ENCODE peak calls at places on chromosome 20, in four cellular contexts. One of them, this sample, is unnamed.

GRCh38 chr20:38766071-38766470 is 17.8 kb downstream of the ACTR5 start:
- DNase-seq in fibroblast of lung: peak; percentile 28
- DNase-seq in PC-3: no peak
- DNase-seq in A549: no peak
- DNase-seq in this sample: no peak

GRCh38 chr20:10359621-10360040 is 74.4 kb downstream of the MKKS start:
- DNase-seq in A549: no peak
- DNase-seq in fibroblast of lung: peak; percentile 77
- DNase-seq in PC-3: peak; percentile 34
- DNase-seq in this sample: no peak

GRCh38 chr20:17730069-17730468 is 30.3 kb downstream of the BANF2 start:
- DNase-seq in A549: no peak
- DNase-seq in fibroblast of lung: no peak
- DNase-seq in PC-3: no peak
- DNase-seq in this sample: no peak

GRCh38 chr20:1845701-1846100 is 49.5 kb upstream of the SIRPA start:
- DNase-seq in fibroblast of lung: no peak
- DNase-seq in PC-3: no peak
- DNase-seq in A549: no peak
- DNase-seq in this sample: no peak

GRCh38 chr20:2236266-2236665 is 59.5 kb upstream of the TGM3 start:
- DNase-seq in fibroblast of lung: no peak
- DNase-seq in PC-3: no peak
- DNase-seq in A549: no peak
- DNase-seq in this sample: no peak

GRCh38 chr20:9514461-9515210 is at the start of gene LAMP5:
- DNase-seq in A549: no peak
- DNase-seq in PC-3: peak; percentile 51
- DNase-seq in fibroblast of lung: peak; percentile 47
- DNase-seq in this sample: no peak

GRCh38 chr20:20215976-20216727 is 151.8 kb upstream of the INSM1 start:
- DNase-seq in fibroblast of lung: no peak
- DNase-seq in PC-3: no peak
- DNase-seq in A549: no peak
- DNase-seq in this sample: no peak

GRCh38 chr20:44454301-44454963 is 21.2 kb upstream of the TTPAL start:
- DNase-seq in PC-3: no peak
- DNase-seq in fibroblast of lung: no peak
- DNase-seq in A549: no peak
- DNase-seq in this sample: no peak

GRCh38 chr20:19583532-19584175 is 174.4 kb upstream of the RIN2 start:
- DNase-seq in A549: peak; percentile 61
- DNase-seq in fibroblast of lung: peak; percentile 5
- DNase-seq in PC-3: peak; percentile 65
- DNase-seq in this sample: peak; percentile 11

GRCh38 chr20:49896204-49896603 is 19.1 kb downstream of the SPATA2 start:
- DNase-seq in PC-3: no peak
- DNase-seq in A549: no peak
- DNase-seq in fibroblast of lung: no peak
- DNase-seq in this sample: no peak

GRCh38 chr20:50690979-50691584 is at the start of gene RIPOR3:
- DNase-seq in A549: no peak
- DNase-seq in fibroblast of lung: peak; percentile 39
- DNase-seq in PC-3: no peak
- DNase-seq in this sample: no peak

GRCh38 chr20:973785-974194 is 28.3 kb downstream of the RSPO4 start:
- DNase-seq in PC-3: peak; percentile 51
- DNase-seq in A549: peak; percentile 60
- DNase-seq in fibroblast of lung: no peak
- DNase-seq in this sample: peak; percentile 66

GRCh38 chr20:45306431-45306982 is at the start of gene RBPJL:
- DNase-seq in PC-3: no peak
- DNase-seq in fibroblast of lung: no peak
- DNase-seq in A549: no peak
- DNase-seq in this sample: peak; percentile 25

GRCh38 chr20:57888591-57888990 is 178.8 kb upstream of the PMEPA1 start:
- DNase-seq in PC-3: no peak
- DNase-seq in fibroblast of lung: no peak
- DNase-seq in A549: no peak
- DNase-seq in this sample: no peak

GRCh38 chr20:57891067-57891466 is 181.3 kb upstream of the PMEPA1 start:
- DNase-seq in A549: no peak
- DNase-seq in PC-3: no peak
- DNase-seq in fibroblast of lung: no peak
- DNase-seq in this sample: no peak

GRCh38 chr20:57892471-57892870 is 182.7 kb upstream of the PMEPA1 start:
- DNase-seq in A549: no peak
- DNase-seq in fibroblast of lung: no peak
- DNase-seq in PC-3: no peak
- DNase-seq in this sample: no peak

GRCh38 chr20:57893364-57894001 is 183.7 kb upstream of the PMEPA1 start:
- DNase-seq in PC-3: no peak
- DNase-seq in fibroblast of lung: no peak
- DNase-seq in A549: no peak
- DNase-seq in this sample: no peak

DNA sequence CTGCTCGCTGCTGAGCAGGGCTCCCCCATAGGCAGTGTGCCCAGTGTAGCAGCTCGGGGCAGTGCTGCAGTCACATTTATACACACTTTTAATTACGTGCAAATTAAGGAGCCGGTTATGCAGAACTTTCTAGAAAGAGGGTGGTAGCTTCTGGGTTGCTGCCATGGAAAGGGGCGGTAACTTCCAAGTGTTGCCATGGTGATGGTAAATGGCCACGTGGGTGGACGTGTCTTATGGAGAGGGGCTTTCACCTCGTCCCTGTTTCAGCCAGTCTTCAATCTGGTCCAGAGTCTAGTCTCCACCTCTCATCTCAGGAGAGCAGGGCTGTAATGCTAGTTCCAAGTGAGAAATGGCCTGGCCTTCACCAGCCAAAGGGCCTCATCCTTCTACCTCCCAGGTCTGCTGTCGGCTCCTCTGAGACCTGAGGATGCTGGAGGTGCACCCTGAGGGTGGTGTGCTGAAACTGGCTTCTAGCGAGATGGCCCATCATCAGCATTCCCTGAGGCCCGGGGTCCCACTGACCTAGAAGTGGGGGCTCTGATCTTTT is 180.5 kb upstream of the PMEPA1 start:
- DNase-seq in fibroblast of lung: no peak
- DNase-seq in A549: no peak
- DNase-seq in PC-3: no peak
- DNase-seq in this sample: peak; percentile 6
- H3K27ac ChIP-seq in fibroblast of lung: no peak overlapping the region
- H3K27ac ChIP-seq in A549: no peak overlapping the region
- H3K27ac ChIP-seq in PC-3: no peak overlapping the region
- H3K27ac ChIP-seq in this sample: no peak overlapping the region

DNA sequence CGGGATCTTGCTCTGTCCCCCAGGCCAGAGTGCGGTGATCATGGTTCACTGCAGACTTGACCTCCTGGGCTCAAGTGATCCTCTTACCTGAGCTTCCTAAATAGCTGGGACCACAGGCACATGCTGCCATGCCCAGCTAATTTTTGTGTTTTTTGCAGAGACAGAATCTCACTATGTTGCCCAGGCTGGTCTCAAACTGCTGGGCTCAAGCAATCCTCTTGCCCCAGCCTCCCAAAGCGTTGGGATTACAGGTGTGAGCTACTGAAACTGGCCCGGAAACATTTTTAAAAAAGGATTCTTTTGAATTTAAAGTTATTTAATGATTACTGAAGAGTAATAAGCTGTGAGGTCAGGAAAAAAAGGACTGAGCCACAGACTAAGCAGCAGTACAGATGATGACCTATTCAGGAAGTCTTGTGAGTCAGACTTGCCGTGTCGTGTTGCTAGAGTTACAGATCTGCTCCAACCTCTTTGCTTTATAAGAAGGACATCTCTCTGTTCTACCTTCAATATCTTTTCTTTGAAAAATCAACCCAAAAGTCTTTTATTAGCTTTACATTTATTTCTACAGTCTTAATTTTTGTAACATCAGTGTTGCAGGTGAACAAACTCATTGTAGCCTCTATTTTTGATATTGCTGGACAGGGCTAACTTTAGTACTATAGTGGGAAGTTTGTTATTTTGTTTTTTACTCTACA is 108.7 kb downstream of the NCOA3 start:
- DNase-seq in fibroblast of lung: peak; percentile 93
- DNase-seq in A549: peak; percentile 71
- DNase-seq in PC-3: peak; percentile 81
- DNase-seq in this sample: peak; percentile 37
- H3K4me2 ChIP-seq in fibroblast of lung: peak overlapping the region; percentile 38
- H3K4me2 ChIP-seq in A549: peak overlapping the region; percentile 59
- H3K4me2 ChIP-seq in PC-3: peak overlapping the region; percentile 11
- H3K4me2 ChIP-seq in this sample: no peak overlapping the region

GRCh38 chr20:43138061-43138860 is 51.4 kb downstream of the PTPRT start:
- DNase-seq in PC-3: no peak
- DNase-seq in fibroblast of lung: no peak
- DNase-seq in A549: no peak
- DNase-seq in this sample: no peak

GRCh38 chr20:43140719-43141118 is 49.0 kb downstream of the PTPRT start:
- DNase-seq in fibroblast of lung: no peak
- DNase-seq in A549: no peak
- DNase-seq in PC-3: no peak
- DNase-seq in this sample: no peak

GRCh38 chr20:43137160-43137559 is 52.5 kb downstream of the PTPRT start:
- DNase-seq in A549: no peak
- DNase-seq in PC-3: no peak
- DNase-seq in fibroblast of lung: no peak
- DNase-seq in this sample: no peak
- H3K27ac ChIP-seq in A549: no peak overlapping the region
- H3K27ac ChIP-seq in PC-3: no peak overlapping the region
- H3K27ac ChIP-seq in fibroblast of lung: no peak overlapping the region
- H3K27ac ChIP-seq in this sample: no peak overlapping the region

GRCh38 chr20:57048027-57048869 is 218.2 kb downstream of the BMP7 start:
- DNase-seq in fibroblast of lung: no peak
- DNase-seq in PC-3: peak; percentile 70
- DNase-seq in A549: peak; percentile 81
- DNase-seq in this sample: peak; percentile 44
- H3K4me2 ChIP-seq in fibroblast of lung: no peak overlapping the region
- H3K4me2 ChIP-seq in PC-3: peak overlapping the region; percentile 48
- H3K4me2 ChIP-seq in A549: peak overlapping the region; percentile 91
- H3K4me2 ChIP-seq in this sample: no peak overlapping the region

GRCh38 chr20:32010666-32011065 is 428 bp downstream of the CCM2L start:
- DNase-seq in fibroblast of lung: no peak
- DNase-seq in A549: no peak
- DNase-seq in PC-3: no peak
- DNase-seq in this sample: no peak
- H3K27ac ChIP-seq in fibroblast of lung: no peak overlapping the region
- H3K27ac ChIP-seq in A549: no peak overlapping the region
- H3K27ac ChIP-seq in PC-3: no peak overlapping the region
- H3K27ac ChIP-seq in this sample: no peak overlapping the region

GRCh38 chr20:54257090-54257816 is 49.4 kb downstream of the PFDN4 start:
- DNase-seq in PC-3: peak; percentile 93
- DNase-seq in A549: no peak
- DNase-seq in fibroblast of lung: peak; percentile 95
- DNase-seq in this sample: no peak
- H3K4me2 ChIP-seq in PC-3: peak overlapping the region; percentile 32
- H3K4me2 ChIP-seq in A549: no peak overlapping the region
- H3K4me2 ChIP-seq in fibroblast of lung: no peak overlapping the region
- H3K4me2 ChIP-seq in this sample: no peak overlapping the region

GRCh38 chr20:62628691-62629090 is 13.6 kb upstream of the SLCO4A1 start:
- DNase-seq in PC-3: peak; percentile 96
- DNase-seq in fibroblast of lung: no peak
- DNase-seq in A549: peak; percentile 18
- DNase-seq in this sample: no peak

GRCh38 chr20:62629864-62630470 is 12.3 kb upstream of the SLCO4A1 start:
- DNase-seq in A549: no peak
- DNase-seq in fibroblast of lung: no peak
- DNase-seq in PC-3: no peak
- DNase-seq in this sample: no peak

GRCh38 chr20:62625921-62626547 is 16.3 kb upstream of the SLCO4A1 start:
- DNase-seq in A549: no peak
- DNase-seq in fibroblast of lung: no peak
- DNase-seq in PC-3: no peak
- DNase-seq in this sample: no peak

GRCh38 chr20:62625516-62625915 is 16.8 kb upstream of the SLCO4A1 start:
- DNase-seq in fibroblast of lung: no peak
- DNase-seq in PC-3: no peak
- DNase-seq in A549: no peak
- DNase-seq in this sample: no peak

GRCh38 chr20:62627901-62628612 is 14.2 kb upstream of the SLCO4A1 start:
- DNase-seq in fibroblast of lung: peak; percentile 59
- DNase-seq in A549: no peak
- DNase-seq in PC-3: peak; percentile 85
- DNase-seq in this sample: peak; percentile 86
- H3K27ac ChIP-seq in fibroblast of lung: no peak overlapping the region
- H3K27ac ChIP-seq in A549: peak overlapping the region; percentile 69
- H3K27ac ChIP-seq in PC-3: peak overlapping the region; percentile 98
- H3K27ac ChIP-seq in this sample: peak overlapping the region; percentile 79

This sample was measured in OCI-LY7.